ENCODE peak calls at places on chromosomes 16 and 17, in eight cellular contexts. One of them, this sample, is unnamed.

GRCh38 chr17:8894189-8894611 is 26.7 kb upstream of the PIK3R6 start:
- DNase-seq in progenitor cell of endocrine pancreas: no peak
- DNase-seq in WTC11: peak
- DNase-seq in BE2C: no peak
- DNase-seq in GM13976: no peak
- DNase-seq in activated CD8-positive, alpha-beta T cell treated with anti-CD3 and anti-CD28 coated beads for 36 hours: no peak
- DNase-seq in tibial artery: peak
- DNase-seq in CD8-positive, alpha-beta T cell: no peak
- DNase-seq in this sample: no peak

GRCh38 chr17:1485748-1486376 is 6.6 kb downstream of the MYO1C start:
- DNase-seq in progenitor cell of endocrine pancreas: no peak
- DNase-seq in WTC11: peak
- DNase-seq in BE2C: no peak
- DNase-seq in GM13976: peak
- DNase-seq in activated CD8-positive, alpha-beta T cell treated with anti-CD3 and anti-CD28 coated beads for 36 hours: peak
- DNase-seq in tibial artery: peak
- DNase-seq in CD8-positive, alpha-beta T cell: peak
- DNase-seq in this sample: peak

GRCh38 chr16:15835136-15835878 is 21.5 kb downstream of the MYH11 start:
- DNase-seq in progenitor cell of endocrine pancreas: no peak
- DNase-seq in WTC11: no peak
- DNase-seq in BE2C: no peak
- DNase-seq in GM13976: no peak
- DNase-seq in activated CD8-positive, alpha-beta T cell treated with anti-CD3 and anti-CD28 coated beads for 36 hours: no peak
- DNase-seq in tibial artery: peak
- DNase-seq in CD8-positive, alpha-beta T cell: no peak
- DNase-seq in this sample: no peak

GRCh38 chr16:31880322-31880979 is 6.8 kb downstream of the ZNF267 start:
- DNase-seq in progenitor cell of endocrine pancreas: no peak
- DNase-seq in WTC11: no peak
- DNase-seq in BE2C: no peak
- DNase-seq in GM13976: peak
- DNase-seq in activated CD8-positive, alpha-beta T cell treated with anti-CD3 and anti-CD28 coated beads for 36 hours: peak
- DNase-seq in tibial artery: no peak
- DNase-seq in CD8-positive, alpha-beta T cell: no peak
- DNase-seq in this sample: no peak

GRCh38 chr17:71453876-71454422 is 666.9 kb upstream of the SOX9 start:
- DNase-seq in progenitor cell of endocrine pancreas: no peak
- DNase-seq in WTC11: no peak
- DNase-seq in BE2C: no peak
- DNase-seq in GM13976: no peak
- DNase-seq in activated CD8-positive, alpha-beta T cell treated with anti-CD3 and anti-CD28 coated beads for 36 hours: no peak
- DNase-seq in tibial artery: no peak
- DNase-seq in CD8-positive, alpha-beta T cell: no peak
- DNase-seq in this sample: no peak

GRCh38 chr16:88382491-88383400 is at the start of gene ZNF469:
- DNase-seq in progenitor cell of endocrine pancreas: no peak
- DNase-seq in WTC11: peak
- DNase-seq in BE2C: peak
- DNase-seq in GM13976: no peak
- DNase-seq in activated CD8-positive, alpha-beta T cell treated with anti-CD3 and anti-CD28 coated beads for 36 hours: no peak
- DNase-seq in tibial artery: peak
- DNase-seq in CD8-positive, alpha-beta T cell: no peak
- DNase-seq in this sample: peak

GRCh38 chr16:28293589-28293935 is 1.2 kb downstream of the SBK1 start:
- DNase-seq in progenitor cell of endocrine pancreas: no peak
- DNase-seq in WTC11: no peak
- DNase-seq in BE2C: no peak
- DNase-seq in GM13976: no peak
- DNase-seq in activated CD8-positive, alpha-beta T cell treated with anti-CD3 and anti-CD28 coated beads for 36 hours: no peak
- DNase-seq in tibial artery: no peak
- DNase-seq in CD8-positive, alpha-beta T cell: no peak
- DNase-seq in this sample: peak

GRCh38 chr16:74742051-74742481 is 32.6 kb downstream of the FA2H start:
- DNase-seq in progenitor cell of endocrine pancreas: no peak
- DNase-seq in WTC11: no peak
- DNase-seq in BE2C: no peak
- DNase-seq in GM13976: no peak
- DNase-seq in activated CD8-positive, alpha-beta T cell treated with anti-CD3 and anti-CD28 coated beads for 36 hours: no peak
- DNase-seq in tibial artery: no peak
- DNase-seq in CD8-positive, alpha-beta T cell: no peak
- DNase-seq in this sample: no peak

GRCh38 chr16:50478773-50479149 is 69.4 kb upstream of the NKD1 start:
- DNase-seq in progenitor cell of endocrine pancreas: no peak
- DNase-seq in WTC11: peak
- DNase-seq in BE2C: peak
- DNase-seq in GM13976: no peak
- DNase-seq in activated CD8-positive, alpha-beta T cell treated with anti-CD3 and anti-CD28 coated beads for 36 hours: no peak
- DNase-seq in tibial artery: no peak
- DNase-seq in CD8-positive, alpha-beta T cell: no peak
- DNase-seq in this sample: no peak

GRCh38 chr17:29663155-29663554 is 40.4 kb upstream of the CORO6 start:
- DNase-seq in progenitor cell of endocrine pancreas: no peak
- DNase-seq in WTC11: no peak
- DNase-seq in BE2C: no peak
- DNase-seq in GM13976: no peak
- DNase-seq in activated CD8-positive, alpha-beta T cell treated with anti-CD3 and anti-CD28 coated beads for 36 hours: no peak
- DNase-seq in tibial artery: no peak
- DNase-seq in CD8-positive, alpha-beta T cell: no peak
- DNase-seq in this sample: no peak

GRCh38 chr16:2765462-2766404 is 11.3 kb downstream of the ELOB start:
- DNase-seq in progenitor cell of endocrine pancreas: no peak
- DNase-seq in WTC11: no peak
- DNase-seq in BE2C: no peak
- DNase-seq in GM13976: no peak
- DNase-seq in activated CD8-positive, alpha-beta T cell treated with anti-CD3 and anti-CD28 coated beads for 36 hours: no peak
- DNase-seq in tibial artery: no peak
- DNase-seq in CD8-positive, alpha-beta T cell: no peak
- DNase-seq in this sample: no peak

GRCh38 chr17:41486809-41487530 is 2.7 kb downstream of the KRT36 start:
- DNase-seq in progenitor cell of endocrine pancreas: no peak
- DNase-seq in WTC11: peak
- DNase-seq in BE2C: peak
- DNase-seq in GM13976: peak
- DNase-seq in activated CD8-positive, alpha-beta T cell treated with anti-CD3 and anti-CD28 coated beads for 36 hours: peak
- DNase-seq in tibial artery: no peak
- DNase-seq in CD8-positive, alpha-beta T cell: no peak
- DNase-seq in this sample: no peak

GRCh38 chr16:89700649-89701424 is 668 bp downstream of the SPATA2L start:
- DNase-seq in progenitor cell of endocrine pancreas: no peak
- DNase-seq in WTC11: peak
- DNase-seq in BE2C: peak
- DNase-seq in GM13976: peak
- DNase-seq in activated CD8-positive, alpha-beta T cell treated with anti-CD3 and anti-CD28 coated beads for 36 hours: peak
- DNase-seq in tibial artery: no peak
- DNase-seq in CD8-positive, alpha-beta T cell: peak
- DNase-seq in this sample: peak

GRCh38 chr17:18151290-18151689 is 32.3 kb upstream of the ALKBH5 start:
- DNase-seq in progenitor cell of endocrine pancreas: no peak
- DNase-seq in WTC11: no peak
- DNase-seq in BE2C: no peak
- DNase-seq in GM13976: no peak
- DNase-seq in activated CD8-positive, alpha-beta T cell treated with anti-CD3 and anti-CD28 coated beads for 36 hours: no peak
- DNase-seq in tibial artery: no peak
- DNase-seq in CD8-positive, alpha-beta T cell: no peak
- DNase-seq in this sample: no peak

GRCh38 chr16:86914850-86915717 is 336.7 kb downstream of the FOXL1 start:
- DNase-seq in progenitor cell of endocrine pancreas: no peak
- DNase-seq in WTC11: no peak
- DNase-seq in BE2C: no peak
- DNase-seq in GM13976: no peak
- DNase-seq in activated CD8-positive, alpha-beta T cell treated with anti-CD3 and anti-CD28 coated beads for 36 hours: no peak
- DNase-seq in tibial artery: no peak
- DNase-seq in CD8-positive, alpha-beta T cell: no peak
- DNase-seq in this sample: no peak

GRCh38 chr16:318628-319027 is 33.9 kb downstream of the AXIN1 start:
- DNase-seq in progenitor cell of endocrine pancreas: no peak
- DNase-seq in WTC11: peak
- DNase-seq in BE2C: no peak
- DNase-seq in GM13976: no peak
- DNase-seq in activated CD8-positive, alpha-beta T cell treated with anti-CD3 and anti-CD28 coated beads for 36 hours: peak
- DNase-seq in tibial artery: no peak
- DNase-seq in CD8-positive, alpha-beta T cell: no peak
- DNase-seq in this sample: no peak

GRCh38 chr16:51938861-51939260 is 608.1 kb downstream of the TOX3 start:
- DNase-seq in progenitor cell of endocrine pancreas: no peak
- DNase-seq in WTC11: no peak
- DNase-seq in BE2C: no peak
- DNase-seq in GM13976: no peak
- DNase-seq in activated CD8-positive, alpha-beta T cell treated with anti-CD3 and anti-CD28 coated beads for 36 hours: no peak
- DNase-seq in tibial artery: no peak
- DNase-seq in CD8-positive, alpha-beta T cell: no peak
- DNase-seq in this sample: no peak

GRCh38 chr17:80913928-80914821 is 77.5 kb upstream of the CHMP6 start:
- DNase-seq in progenitor cell of endocrine pancreas: no peak
- DNase-seq in WTC11: no peak
- DNase-seq in BE2C: no peak
- DNase-seq in GM13976: no peak
- DNase-seq in activated CD8-positive, alpha-beta T cell treated with anti-CD3 and anti-CD28 coated beads for 36 hours: no peak
- DNase-seq in tibial artery: peak
- DNase-seq in CD8-positive, alpha-beta T cell: no peak
- DNase-seq in this sample: no peak

DNA sequence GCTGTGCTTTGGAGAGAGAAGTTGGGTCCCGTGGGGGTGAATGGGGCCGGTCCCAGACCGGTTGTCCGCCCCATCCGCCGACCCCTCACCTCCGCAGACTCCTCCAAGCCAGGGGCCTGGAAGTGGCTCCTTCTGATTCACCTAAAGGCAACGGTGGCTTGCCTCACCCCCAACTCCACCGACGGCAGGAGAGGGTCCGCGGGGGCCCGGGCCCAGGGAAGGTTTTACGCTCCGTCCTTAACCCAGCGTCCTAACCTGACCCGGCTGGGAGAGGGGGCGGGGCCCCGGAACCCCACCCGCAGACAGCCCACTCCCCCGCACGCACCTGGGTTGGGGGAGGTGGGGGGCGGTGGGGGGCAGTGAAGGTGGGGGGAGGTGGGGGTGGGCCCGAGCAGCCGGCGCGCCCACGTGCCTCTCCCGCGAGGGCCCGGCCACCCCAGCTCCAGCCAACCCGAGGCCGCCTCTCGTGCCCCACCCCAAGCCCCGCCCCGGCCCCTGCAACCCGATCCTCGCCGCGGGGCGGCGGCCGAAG is 12.7 kb upstream of the CD300A start:
- DNase-seq in progenitor cell of endocrine pancreas: peak
- DNase-seq in WTC11: peak
- DNase-seq in BE2C: no peak
- DNase-seq in GM13976: peak
- DNase-seq in activated CD8-positive, alpha-beta T cell treated with anti-CD3 and anti-CD28 coated beads for 36 hours: no peak
- DNase-seq in tibial artery: peak
- DNase-seq in CD8-positive, alpha-beta T cell: peak
- DNase-seq in this sample: no peak
- TF ChIP-seq CTCF in progenitor cell of endocrine pancreas: no peak
- TF ChIP-seq CTCF in WTC11: no peak
- TF ChIP-seq CTCF in BE2C: no peak
- TF ChIP-seq CTCF in GM13976: peak
- TF ChIP-seq CTCF in activated CD8-positive, alpha-beta T cell treated with anti-CD3 and anti-CD28 coated beads for 36 hours: no peak
- TF ChIP-seq CTCF in tibial artery: no peak
- TF ChIP-seq CTCF in CD8-positive, alpha-beta T cell: peak
- TF ChIP-seq CTCF in this sample: no peak

DNA sequence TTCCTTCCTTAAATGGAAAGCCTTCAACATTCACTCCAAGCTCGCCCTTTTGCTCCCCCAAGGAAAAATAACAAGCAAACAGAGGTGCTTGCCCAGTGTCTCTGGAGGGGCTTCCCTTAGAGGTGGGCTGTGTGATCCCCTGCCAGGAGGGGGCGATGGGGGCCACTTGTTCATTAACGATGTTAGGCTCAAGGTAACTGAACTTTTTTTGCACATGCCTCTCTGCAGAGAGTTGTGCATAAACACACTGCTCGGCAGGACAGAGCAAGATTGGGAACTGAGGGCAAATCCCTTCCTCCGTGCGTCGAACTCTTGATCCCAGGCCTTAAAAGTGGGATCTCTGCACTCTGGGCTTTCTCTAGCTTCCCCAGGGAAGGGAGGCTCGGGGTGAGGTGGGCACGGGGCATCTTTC is 15.5 kb upstream of the NAGLU start:
- DNase-seq in progenitor cell of endocrine pancreas: no peak
- DNase-seq in WTC11: peak
- DNase-seq in BE2C: peak
- DNase-seq in GM13976: no peak
- DNase-seq in activated CD8-positive, alpha-beta T cell treated with anti-CD3 and anti-CD28 coated beads for 36 hours: peak
- DNase-seq in tibial artery: no peak
- DNase-seq in CD8-positive, alpha-beta T cell: no peak
- DNase-seq in this sample: no peak
- TF ChIP-seq CTCF in progenitor cell of endocrine pancreas: peak
- TF ChIP-seq CTCF in WTC11: no peak
- TF ChIP-seq CTCF in BE2C: peak
- TF ChIP-seq CTCF in GM13976: no peak
- TF ChIP-seq CTCF in activated CD8-positive, alpha-beta T cell treated with anti-CD3 and anti-CD28 coated beads for 36 hours: peak
- TF ChIP-seq CTCF in tibial artery: no peak
- TF ChIP-seq CTCF in CD8-positive, alpha-beta T cell: no peak
- TF ChIP-seq CTCF in this sample: no peak

DNA sequence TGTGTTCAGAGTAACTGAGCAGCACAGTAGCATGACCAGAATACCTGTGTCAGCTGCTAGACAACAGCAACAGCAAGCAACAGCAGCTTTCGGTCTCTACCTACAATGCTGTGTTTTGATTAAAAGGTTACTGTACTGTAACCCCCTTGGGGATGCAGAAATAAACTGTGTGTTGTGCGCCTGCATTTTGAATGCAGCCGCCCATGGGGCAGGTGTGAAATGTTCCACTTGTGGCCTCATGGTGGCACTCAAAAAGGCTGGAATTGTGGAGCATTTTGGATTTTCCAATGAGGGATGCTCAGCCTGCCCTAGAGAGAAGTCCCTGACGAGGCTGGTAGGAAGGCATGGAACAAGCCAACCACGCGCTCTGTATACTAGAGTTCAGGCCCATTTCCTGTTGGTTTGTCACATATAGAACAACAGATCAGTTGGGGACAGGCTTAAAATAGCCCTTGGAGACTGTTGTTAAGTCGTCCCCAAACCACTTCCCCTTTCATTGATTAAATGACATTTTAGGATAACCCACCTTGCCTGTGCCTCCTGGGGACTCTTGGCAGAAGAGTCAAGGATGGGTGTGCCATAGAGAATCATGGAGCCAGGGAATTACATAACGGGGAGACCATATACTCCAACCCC is 27.1 kb downstream of the SCPEP1 start:
- DNase-seq in progenitor cell of endocrine pancreas: no peak
- DNase-seq in WTC11: no peak
- DNase-seq in BE2C: no peak
- DNase-seq in GM13976: peak
- DNase-seq in activated CD8-positive, alpha-beta T cell treated with anti-CD3 and anti-CD28 coated beads for 36 hours: no peak
- DNase-seq in tibial artery: no peak
- DNase-seq in CD8-positive, alpha-beta T cell: no peak
- DNase-seq in this sample: no peak
- TF ChIP-seq CTCF in progenitor cell of endocrine pancreas: peak
- TF ChIP-seq CTCF in WTC11: no peak
- TF ChIP-seq CTCF in BE2C: peak
- TF ChIP-seq CTCF in GM13976: no peak
- TF ChIP-seq CTCF in activated CD8-positive, alpha-beta T cell treated with anti-CD3 and anti-CD28 coated beads for 36 hours: no peak
- TF ChIP-seq CTCF in tibial artery: peak
- TF ChIP-seq CTCF in CD8-positive, alpha-beta T cell: no peak
- TF ChIP-seq CTCF in this sample: peak

DNA sequence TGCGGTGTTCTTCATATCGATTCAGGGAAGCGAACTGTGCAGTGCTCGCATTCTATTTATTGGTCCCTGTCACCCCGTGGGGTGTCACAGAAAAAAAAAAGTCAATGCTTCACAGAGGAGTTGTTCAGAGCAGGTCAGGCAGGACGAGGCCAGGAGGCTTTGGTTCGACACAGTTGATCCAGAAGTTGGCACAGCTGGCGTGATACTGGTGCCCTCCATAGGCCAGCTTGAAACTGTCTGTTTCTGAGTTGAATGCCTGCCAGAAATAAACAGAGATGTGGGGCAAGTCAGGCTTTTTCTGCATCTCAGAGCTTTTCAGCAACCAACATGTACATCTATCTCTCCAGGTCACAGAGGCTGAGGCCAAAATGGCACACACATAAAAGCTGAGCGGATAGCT is 29.1 kb downstream of the DUSP14 start:
- DNase-seq in progenitor cell of endocrine pancreas: no peak
- DNase-seq in WTC11: no peak
- DNase-seq in BE2C: no peak
- DNase-seq in GM13976: no peak
- DNase-seq in activated CD8-positive, alpha-beta T cell treated with anti-CD3 and anti-CD28 coated beads for 36 hours: no peak
- DNase-seq in tibial artery: no peak
- DNase-seq in CD8-positive, alpha-beta T cell: no peak
- DNase-seq in this sample: no peak
- TF ChIP-seq CTCF in progenitor cell of endocrine pancreas: no peak
- TF ChIP-seq CTCF in WTC11: no peak
- TF ChIP-seq CTCF in BE2C: no peak
- TF ChIP-seq CTCF in GM13976: no peak
- TF ChIP-seq CTCF in activated CD8-positive, alpha-beta T cell treated with anti-CD3 and anti-CD28 coated beads for 36 hours: no peak
- TF ChIP-seq CTCF in tibial artery: no peak
- TF ChIP-seq CTCF in CD8-positive, alpha-beta T cell: no peak
- TF ChIP-seq CTCF in this sample: no peak